ENCODE peak calls at places on chromosomes 5 and 9, in five cellular contexts. L is keratinocyte, S is GM04503, H is M059J, Z is nucleus accumbens. P is an unnamed sample.

GRCh38 chr5:147882586-147883313 is 4.2 kb downstream of the SCGB3A2 start:
- DNase-seq in L (no peak), S (no peak), H (no peak), Z (no peak), P (no peak)

GRCh38 chr5:124481419-124481818 is 265.0 kb downstream of the ZNF608 start:
- DNase-seq in L (no peak), S (no peak), H (no peak), Z (no peak), P (no peak)

GRCh38 chr5:90792725-90793124 is 234.1 kb downstream of the ADGRV1 start:
- DNase-seq in L (no peak), S (no peak), H (peak), Z (no peak), P (no peak)

GRCh38 chr9:89359636-89360315 is 41.5 kb downstream of the SECISBP2 start:
- DNase-seq in L (no peak), S (no peak), H (no peak), Z (no peak), P (no peak)

GRCh38 chr5:179139936-179140235 is 79.7 kb downstream of the ZNF354C start:
- DNase-seq in L (no peak), S (no peak), H (no peak), Z (no peak), P (no peak)

GRCh38 chr5:108451269-108451668 is 69.4 kb upstream of the FBXL17 start:
- DNase-seq in L (no peak), S (no peak), H (no peak), Z (no peak), P (no peak)

GRCh38 chr5:147437161-147437596 is 72.7 kb downstream of the DPYSL3 start:
- DNase-seq in L (no peak), S (no peak), H (no peak), Z (no peak), P (no peak)

GRCh38 chr9:20941177-20941690 is 90.2 kb downstream of the HACD4 start:
- DNase-seq in L (peak), S (no peak), H (peak), Z (peak), P (peak)